ENCODE peak calls at places on chromosomes 5 and 9, in eight cellular contexts. J is naive thymus-derived CD4-positive, alpha-beta T cell; G is CD4-positive, alpha-beta memory T cell; W is fibroblast of villous mesenchyme; H is CD8-positive, alpha-beta T cell; A is SK-N-SH; C is neuronal stem cell; X is WERI-Rb-1. U is an unnamed sample.

GRCh38 chr5:174596429-174596828 is 128.0 kb upstream of the MSX2 start:
- DNase-seq in X (no peak), J (no peak), H (no peak), W (peak; percentile 59), G (no peak), A (no peak), C (no peak), U (peak; percentile 48)

GRCh38 chr9:11199335-11199734 is 586.5 kb upstream of the PTPRD start:
- DNase-seq in A (no peak), H (no peak), J (no peak), W (no peak), C (peak; percentile 2), X (no peak), G (no peak), U (no peak)

GRCh38 chr5:149404746-149405549 is 25.9 kb upstream of the IL17B start:
- DNase-seq in C (no peak), J (no peak), W (peak; percentile 96), G (no peak), H (no peak), X (peak; percentile 25), A (no peak), U (peak; percentile 88)

GRCh38 chr5:67031689-67032088 is 164.9 kb downstream of the CD180 start:
- DNase-seq in W (no peak), G (no peak), H (no peak), C (no peak), A (no peak), J (no peak), X (no peak), U (no peak)

GRCh38 chr5:176658007-176658599 is 10.8 kb downstream of the TSPAN17 start:
- DNase-seq in C (peak; percentile 48), A (peak; percentile 86), W (peak; percentile 61), H (peak; percentile 24), X (peak; percentile 63), G (peak; percentile 62), J (peak; percentile 44), U (peak; percentile 80)

GRCh38 chr9:1005043-1005667 is 28.7 kb downstream of the DMRT3 start:
- DNase-seq in H (no peak), J (no peak), C (peak; percentile 50), W (peak; percentile 38), G (no peak), X (peak; percentile 50), A (peak; percentile 24), U (peak; percentile 63)

GRCh38 chr5:135376961-135377621 is 21.9 kb downstream of the MACROH2A1 start:
- DNase-seq in G (no peak), W (peak; percentile 83), C (no peak), J (no peak), H (no peak), X (no peak), A (peak; percentile 68), U (no peak)

GRCh38 chr9:137951107-137951506 is 73.5 kb downstream of the CACNA1B start:
- DNase-seq in A (no peak), C (no peak), X (no peak), J (no peak), W (no peak), G (no peak), H (no peak), U (no peak)

GRCh38 chr9:93671030-93671358 is 94.6 kb downstream of the PHF2 start:
- DNase-seq in G (no peak), W (no peak), C (no peak), J (no peak), A (no peak), H (no peak), X (no peak), U (no peak)

GRCh38 chr5:31692561-31693221 is 53.8 kb downstream of the PDZD2 start:
- DNase-seq in C (no peak), G (no peak), A (no peak), X (no peak), W (no peak), H (no peak), J (no peak), U (no peak)

GRCh38 chr9:109117856-109118801 is 1.6 kb downstream of the TMEM245 start:
- DNase-seq in X (peak; percentile 65), G (peak; percentile 41), A (peak; percentile 22), W (peak; percentile 99), H (no peak), J (peak; percentile 40), C (no peak), U (peak; percentile 96)

DNA sequence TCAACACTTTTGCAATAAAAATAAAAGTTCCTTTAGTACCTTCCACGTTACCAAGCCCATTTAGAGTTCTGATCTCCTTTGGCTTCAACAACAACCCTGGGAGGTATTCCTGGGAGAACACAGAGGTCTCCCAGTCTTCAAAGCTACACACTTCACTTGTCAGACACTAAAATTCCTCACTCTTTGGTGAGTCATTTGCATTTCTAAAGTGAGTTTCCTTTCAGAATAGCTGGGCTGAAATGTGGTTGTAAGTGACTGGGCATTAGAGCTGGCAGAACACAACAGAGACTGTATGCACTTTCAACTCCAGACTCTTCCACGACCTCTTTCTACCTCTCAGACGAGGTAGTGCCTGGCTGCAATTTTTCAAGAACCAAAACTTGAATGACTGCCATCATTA is 11.5 kb upstream of the F2RL1 start:
- DNase-seq in H (no peak), J (no peak), A (no peak), C (no peak), G (no peak), W (peak; percentile 83), X (no peak), U (peak; percentile 92)
- H3K4me3 ChIP-seq in H (no peak overlapping the region), J (no peak overlapping the region), A (no peak overlapping the region), C (no peak overlapping the region), G (no peak overlapping the region), W (no peak overlapping the region), X (no peak overlapping the region), U (no peak overlapping the region)

GRCh38 chr5:180807654-180808414 is 5.2 kb upstream of the MGAT1 start:
- DNase-seq in A (no peak), C (no peak), W (peak; percentile 70), J (no peak), G (no peak), X (peak; percentile 60), H (no peak), U (peak; percentile 47)
- H3K4me3 ChIP-seq in A (peak overlapping the region; percentile 79), C (peak overlapping the region; percentile 95), W (peak overlapping the region; percentile 90), J (peak overlapping the region; percentile 88), G (peak overlapping the region; percentile 37), X (peak overlapping the region; percentile 49), H (peak overlapping the region; percentile 96), U (no peak overlapping the region)

GRCh38 chr5:170631471-170632195 is 127.8 kb downstream of the KCNIP1 start:
- DNase-seq in C (no peak), G (no peak), J (no peak), X (peak; percentile 50), H (no peak), A (peak; percentile 68), W (no peak), U (no peak)

GRCh38 chr5:170632266-170632984 is 128.6 kb downstream of the KCNIP1 start:
- DNase-seq in H (no peak), J (no peak), G (peak; percentile 7), A (no peak), X (no peak), W (no peak), C (no peak), U (no peak)

GRCh38 chr5:170634236-170634990 is 130.6 kb downstream of the KCNIP1 start:
- DNase-seq in C (no peak), J (no peak), A (no peak), W (no peak), X (no peak), H (no peak), G (no peak), U (no peak)

GRCh38 chr5:170633235-170634041 is 129.6 kb downstream of the KCNIP1 start:
- DNase-seq in G (no peak), W (peak; percentile 81), C (peak; percentile 79), H (no peak), J (no peak), A (peak; percentile 88), X (peak; percentile 24), U (peak; percentile 90)

DNA sequence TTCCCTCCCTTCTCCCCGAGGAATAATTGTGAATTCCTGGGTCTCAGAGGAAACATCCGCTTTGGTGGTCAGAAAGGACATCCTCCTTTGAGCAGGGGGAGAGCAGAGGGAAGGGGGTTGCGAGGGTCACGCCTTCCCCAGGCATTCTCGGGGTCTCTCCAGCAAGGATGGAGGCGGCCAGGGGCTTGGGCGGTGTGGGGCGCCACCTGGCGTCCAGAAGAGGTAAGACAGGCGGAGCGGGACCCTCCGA is 129.1 kb downstream of the KCNIP1 start:
- DNase-seq in J (peak; percentile 34), X (peak; percentile 65), W (no peak), A (peak; percentile 93), G (peak; percentile 36), C (peak; percentile 83), H (peak; percentile 14), U (no peak)
- H3K4me3 ChIP-seq in J (peak overlapping the region; percentile 40), X (peak overlapping the region; percentile 20), W (peak overlapping the region; percentile 42), A (peak overlapping the region; percentile 43), G (no peak overlapping the region), C (peak overlapping the region; percentile 50), H (peak overlapping the region; percentile 37), U (peak overlapping the region; percentile 43)

GRCh38 chr9:84339951-84340350 is 607 bp downstream of the SLC28A3 start:
- DNase-seq in W (no peak), G (no peak), X (peak; percentile 32), A (no peak), H (no peak), C (peak; percentile 8), J (no peak), U (no peak)

GRCh38 chr9:84338792-84339191 is 1.8 kb downstream of the SLC28A3 start:
- DNase-seq in C (no peak), X (no peak), A (no peak), J (no peak), H (no peak), G (no peak), W (no peak), U (no peak)

GRCh38 chr9:84340535-84340934 is at the start of gene SLC28A3:
- DNase-seq in C (no peak), A (no peak), H (no peak), X (peak; percentile 16), W (no peak), G (no peak), J (no peak), U (no peak)

GRCh38 chr9:84337252-84337651 is 3.3 kb downstream of the SLC28A3 start:
- DNase-seq in C (no peak), G (no peak), W (no peak), A (no peak), J (no peak), H (no peak), X (no peak), U (no peak)

DNA sequence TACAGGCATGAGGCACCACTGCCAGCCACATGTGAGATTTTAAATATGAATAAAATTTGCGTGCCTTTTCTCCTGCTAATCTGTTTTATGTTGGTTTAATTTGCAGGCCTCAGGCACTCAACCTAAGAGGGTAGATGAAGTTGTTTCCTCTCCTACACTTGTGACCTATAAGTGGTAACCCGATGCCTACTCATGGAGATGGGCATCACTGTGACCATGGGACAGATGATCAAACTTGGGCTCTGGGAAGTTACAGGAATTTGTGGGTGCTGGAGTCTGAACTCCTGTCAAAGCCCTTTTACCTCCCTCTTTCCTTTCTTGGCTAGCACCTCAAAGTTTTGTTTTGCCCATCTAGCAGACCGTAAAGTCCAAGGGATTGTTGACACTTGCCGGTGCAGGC is 1.0 kb downstream of the SLC28A3 start:
- DNase-seq in J (no peak), H (no peak), X (no peak), W (no peak), G (no peak), C (no peak), A (no peak), U (no peak)
- H3K4me3 ChIP-seq in J (no peak overlapping the region), H (no peak overlapping the region), X (no peak overlapping the region), W (no peak overlapping the region), G (no peak overlapping the region), C (no peak overlapping the region), A (no peak overlapping the region), U (no peak overlapping the region)

DNA sequence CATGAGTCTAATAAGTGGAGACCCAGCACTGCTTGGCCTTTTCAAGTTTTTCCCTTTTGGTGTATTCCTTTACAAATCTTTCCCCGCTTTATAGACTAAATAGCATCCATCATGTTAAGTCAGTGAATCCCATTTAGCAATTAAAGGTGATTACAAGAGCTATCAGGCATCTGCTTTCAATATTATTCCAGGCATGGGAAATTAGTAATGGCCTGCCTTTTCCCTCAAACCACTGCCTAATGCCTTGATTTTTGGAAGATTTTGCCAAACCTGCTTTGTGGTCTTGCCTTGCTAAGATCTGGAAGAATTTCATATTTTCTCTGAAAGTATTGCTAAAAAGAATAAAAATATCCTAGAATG is 102.8 kb upstream of the GNA14 start:
- DNase-seq in H (no peak), W (no peak), J (no peak), C (no peak), A (peak; percentile 53), G (no peak), X (no peak), U (no peak)
- H3K4me3 ChIP-seq in H (no peak overlapping the region), W (no peak overlapping the region), J (no peak overlapping the region), C (no peak overlapping the region), A (no peak overlapping the region), G (no peak overlapping the region), X (no peak overlapping the region), U (no peak overlapping the region)

U was measured in choroid plexus epithelial cell.